ENCODE peak calls at places on chromosomes 16 and 17, in ten cellular contexts. G is stimulated activated CD4-positive, alpha-beta T cell treated with anti-CD3 and anti-CD28 coated beads, Interleukin-1b, Interleukin-23, amount 100 ng/mL, for 24 hours; T is nucleus accumbens; Q is B cell; E is KBM-7; S is LoVo; X is NCI-H1105 treated with DMSO at 0.1 percent for 48 hours; P is activated naive CD8-positive, alpha-beta T cell treated with anti-CD3 and anti-CD28 coated beads, Interleukin-2, amount 50 U/mL, for 16 hours; J is activated T-cell treated with anti-CD3 and anti-CD28 coated beads, Interleukin-2, amount 50 U/mL, for 24 hours; F is ovary. C is an unnamed sample.

GRCh38 chr16:4846503-4846900 is 586 bp downstream of the GLYR1 start:
- DNase-seq in G (no peak), T (peak), Q (peak), E (peak), S (peak), X (no peak), P (no peak), J (peak), F (no peak), C (no peak)

GRCh38 chr16:67017810-67018488 is 11.0 kb upstream of the CBFB start:
- DNase-seq in G (peak), T (peak), Q (peak), E (peak), S (peak), X (peak), P (peak), J (peak), F (peak), C (peak)

GRCh38 chr16:4795181-4795827 is at the start of gene SMIM22:
- DNase-seq in G (no peak), T (no peak), Q (no peak), E (no peak), S (no peak), X (peak), P (no peak), J (no peak), F (no peak), C (no peak)

GRCh38 chr16:70480127-70481105 is 26.0 kb downstream of the FCSK start:
- DNase-seq in G (no peak), T (no peak), Q (no peak), E (no peak), S (no peak), X (no peak), P (no peak), J (no peak), F (no peak), C (no peak)

GRCh38 chr17:16085066-16085699 is 85.6 kb downstream of the TTC19 start:
- DNase-seq in G (no peak), T (no peak), Q (no peak), E (no peak), S (no peak), X (no peak), P (no peak), J (no peak), F (no peak), C (no peak)

GRCh38 chr17:76515291-76515949 is 14.2 kb upstream of the RHBDF2 start:
- DNase-seq in G (peak), T (peak), Q (peak), E (peak), S (no peak), X (no peak), P (peak), J (peak), F (peak), C (peak)

GRCh38 chr17:74276051-74276476 is 2.0 kb downstream of the DNAI2 start:
- DNase-seq in G (no peak), T (peak), Q (no peak), E (no peak), S (no peak), X (no peak), P (no peak), J (no peak), F (peak), C (no peak)

GRCh38 chr16:85557976-85558589 is 55.0 kb upstream of the GSE1 start:
- DNase-seq in G (no peak), T (no peak), Q (peak), E (no peak), S (peak), X (peak), P (no peak), J (no peak), F (no peak), C (no peak)

GRCh38 chr16:64434526-64435069 is 687.3 kb downstream of the CDH11 start:
- DNase-seq in G (no peak), T (no peak), Q (no peak), E (no peak), S (no peak), X (no peak), P (no peak), J (no peak), F (no peak), C (no peak)

GRCh38 chr17:50657627-50658026 is 22.9 kb downstream of the ABCC3 start:
- DNase-seq in G (no peak), T (no peak), Q (no peak), E (no peak), S (no peak), X (no peak), P (no peak), J (no peak), F (no peak), C (no peak)

GRCh38 chr16:87384162-87384999 is 805 bp upstream of the FBXO31 start:
- DNase-seq in G (no peak), T (no peak), Q (no peak), E (no peak), S (no peak), X (peak), P (no peak), J (no peak), F (no peak), C (no peak)